ENCODE peak calls at places on chromosomes 13 and 19, in six cellular contexts. H is keratinocyte, V is psoas muscle, J is choroid plexus epithelial cell, W is PC-3, Y is lower lobe of right lung. N is an unnamed sample.
A peak's percentile ranks its signal among the peaks of the same experiment; 100 is the strongest.

GRCh38 chr13:94548382-94549240 is 47.3 kb downstream of the TGDS start:
- DNase-seq in H (no peak), V (peak; percentile 77), J (peak; percentile 55), W (peak; percentile 46), Y (peak; percentile 71), N (peak; percentile 58)

GRCh38 chr19:20162821-20163220 is 4.2 kb upstream of the ZNF486 start:
- DNase-seq in H (no peak), V (no peak), J (no peak), W (no peak), Y (no peak), N (no peak)

GRCh38 chr13:37651891-37652290 is 53.3 kb upstream of the POSTN start:
- DNase-seq in H (no peak), V (no peak), J (no peak), W (peak; percentile 45), Y (no peak), N (no peak)

GRCh38 chr13:98504371-98504963 is 72.4 kb downstream of the STK24 start:
- DNase-seq in H (no peak), V (no peak), J (no peak), W (no peak), Y (no peak), N (no peak)

GRCh38 chr19:49896863-49897621 is at the start of gene IL4I1:
- DNase-seq in H (no peak), V (no peak), J (no peak), W (no peak), Y (no peak), N (peak; percentile 42)

GRCh38 chr19:32303193-32303592 is 42.2 kb upstream of the ZNF507 start:
- DNase-seq in H (no peak), V (no peak), J (no peak), W (no peak), Y (no peak), N (no peak)

GRCh38 chr19:41991025-41991424 is 3.0 kb downstream of the ATP1A3 start:
- DNase-seq in H (no peak), V (no peak), J (no peak), W (no peak), Y (no peak), N (no peak)

GRCh38 chr13:21100211-21100610 is 38.8 kb upstream of the LATS2 start:
- DNase-seq in H (no peak), V (no peak), J (no peak), W (no peak), Y (no peak), N (no peak)

GRCh38 chr19:5122121-5122400 is 153.1 kb downstream of the KDM4B start:
- DNase-seq in H (no peak), V (no peak), J (no peak), W (no peak), Y (no peak), N (no peak)

GRCh38 chr13:99366075-99366987 is 59.1 kb upstream of the GPR183 start:
- DNase-seq in H (no peak), V (no peak), J (no peak), W (no peak), Y (no peak), N (no peak)

GRCh38 chr13:99968521-99969367 is 2.8 kb downstream of the ZIC5 start:
- DNase-seq in H (no peak), V (no peak), J (peak; percentile 61), W (no peak), Y (no peak), N (no peak)

GRCh38 chr13:76680112-76680511 is 206.1 kb downstream of the KCTD12 start:
- DNase-seq in H (no peak), V (no peak), J (no peak), W (no peak), Y (no peak), N (no peak)

GRCh38 chr19:10551698-10552301 is 8.1 kb downstream of the ATG4D start:
- DNase-seq in H (no peak), V (no peak), J (peak; percentile 46), W (peak; percentile 73), Y (no peak), N (peak; percentile 42)

GRCh38 chr13:111287201-111287600 is 33.2 kb upstream of the TEX29 start:
- DNase-seq in H (no peak), V (no peak), J (no peak), W (no peak), Y (no peak), N (no peak)

GRCh38 chr19:3304871-3305423 is 61.4 kb upstream of the NFIC start:
- DNase-seq in H (no peak), V (peak; percentile 87), J (peak; percentile 73), W (peak; percentile 77), Y (peak; percentile 74), N (peak; percentile 77)

GRCh38 chr19:14519860-14520407 is 1.7 kb upstream of the DNAJB1 start:
- DNase-seq in H (peak; percentile 96), V (no peak), J (no peak), W (peak; percentile 98), Y (no peak), N (peak; percentile 72)

DNA sequence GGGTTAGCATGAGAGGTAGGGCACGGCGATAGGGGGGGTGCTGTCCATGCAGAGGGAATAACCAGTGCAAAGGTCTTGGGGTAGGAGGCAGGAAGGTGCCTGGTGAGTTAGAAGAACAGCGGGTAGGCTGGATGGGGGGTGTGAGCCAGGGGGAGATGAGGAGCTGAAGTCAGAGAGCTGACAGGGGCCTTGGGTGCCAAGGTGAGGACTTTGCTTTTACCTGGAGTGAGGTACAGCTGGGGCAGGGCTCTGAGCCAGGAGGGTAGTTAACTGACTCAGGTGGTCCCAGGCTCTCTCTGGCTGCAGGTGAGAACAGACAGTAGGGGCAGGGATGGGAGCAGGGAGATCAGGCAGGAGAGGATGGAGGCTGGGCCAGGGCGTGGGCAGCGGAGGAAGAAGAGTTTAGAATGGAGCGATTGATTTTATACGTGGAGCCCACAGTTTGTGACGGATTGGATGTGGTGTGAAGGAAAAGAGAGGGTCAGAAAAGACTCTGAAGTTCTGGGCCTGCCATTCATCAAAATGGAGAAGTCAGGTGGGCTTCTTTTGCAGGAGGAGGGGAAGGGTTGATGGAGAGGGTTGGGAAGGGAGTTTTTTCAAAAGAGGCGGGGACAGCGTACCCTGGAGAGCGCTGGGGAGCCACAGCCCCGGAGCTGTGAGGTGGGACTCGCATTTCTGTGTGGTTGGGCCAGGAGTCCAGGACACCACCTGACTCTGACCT is 1.2 kb upstream of the GRAMD1A start:
- DNase-seq in H (no peak), V (peak; percentile 39), J (no peak), W (no peak), Y (peak; percentile 41), N (no peak)
- H3K4me3 ChIP-seq in H (peak overlapping the region; percentile 76), V (peak overlapping the region; percentile 94), J (peak overlapping the region; percentile 77), W (peak overlapping the region; percentile 72), Y (peak overlapping the region; percentile 96), N (peak overlapping the region; percentile 77)

DNA sequence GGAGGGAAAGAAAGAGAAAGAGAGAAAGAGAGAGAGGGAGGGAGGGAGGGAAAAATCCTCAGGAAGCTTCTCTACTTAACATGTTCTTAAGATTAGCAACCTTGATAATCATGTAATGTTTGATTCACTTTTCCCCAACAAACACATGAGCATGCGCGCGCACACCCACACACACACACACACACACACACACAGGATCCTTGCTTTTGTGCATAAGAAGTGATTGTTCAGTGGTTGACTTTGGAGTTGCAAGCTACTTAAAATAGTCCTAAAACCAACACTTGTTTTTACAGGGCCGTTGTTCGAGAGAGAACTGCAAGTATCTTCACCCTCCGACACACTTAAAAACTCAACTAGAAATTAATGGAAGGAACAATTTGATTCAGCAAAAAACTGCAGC is 100.0 kb upstream of the RAP2A start:
- DNase-seq in H (no peak), V (no peak), J (peak; percentile 33), W (no peak), Y (no peak), N (no peak)
- TF ChIP-seq CTCF in H (no peak), V (no peak), J (no peak), W (no peak), Y (no peak), N (no peak)

GRCh38 chr19:58434217-58434616 is 5.7 kb downstream of the ZNF132 start:
- DNase-seq in H (no peak), V (no peak), J (peak; percentile 42), W (no peak), Y (no peak), N (no peak)

GRCh38 chr19:58440556-58440955 is 603 bp upstream of the ZNF132 start:
- DNase-seq in H (no peak), V (no peak), J (no peak), W (no peak), Y (no peak), N (no peak)

DNA sequence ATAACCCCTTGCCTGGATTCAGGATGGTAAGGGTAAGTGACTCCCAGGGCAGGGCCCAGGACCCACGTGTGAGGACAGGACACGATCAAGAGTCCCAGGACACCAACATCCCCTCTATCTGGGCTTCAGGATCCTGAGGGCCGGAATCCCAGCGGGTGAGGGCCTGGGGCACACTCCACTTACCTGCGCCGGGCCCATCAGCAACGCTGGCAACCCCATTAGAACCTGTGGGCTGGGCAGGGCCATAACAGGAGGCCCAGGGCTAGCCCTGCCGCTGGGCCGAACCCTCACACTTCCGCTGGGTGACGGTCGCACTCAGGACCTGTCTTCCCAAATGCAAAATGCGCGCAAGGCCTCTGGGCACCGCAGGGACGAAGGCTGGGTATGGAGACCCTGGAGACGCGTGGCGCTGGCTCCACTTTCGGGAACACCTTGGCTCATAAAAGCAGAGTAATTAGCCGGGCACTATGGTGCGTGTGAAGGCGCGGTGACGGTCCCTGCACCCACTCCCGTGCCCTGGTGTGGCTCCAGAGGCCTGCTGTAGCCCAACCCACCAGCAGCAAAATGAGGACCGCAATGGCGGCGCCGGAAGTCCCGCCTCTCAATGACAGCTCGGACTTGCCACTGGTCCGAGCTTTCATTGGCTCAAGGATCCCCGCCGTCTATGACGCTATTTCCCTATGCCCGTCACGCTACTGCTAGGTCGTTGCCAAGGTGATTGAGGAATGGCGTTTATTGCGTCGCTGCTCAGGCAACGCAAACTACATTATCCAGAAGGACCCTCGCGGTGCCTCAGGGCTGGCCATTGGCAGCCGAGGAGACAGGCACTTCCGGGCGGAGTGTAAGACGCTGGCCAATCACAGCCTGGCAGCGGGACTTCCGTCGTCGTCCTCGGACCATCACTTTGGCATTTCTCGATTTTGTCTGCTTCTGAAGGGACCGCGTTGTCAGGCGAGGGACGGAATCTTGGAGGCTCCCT is at the start of gene ZNF132:
- DNase-seq in H (peak; percentile 92), V (peak; percentile 97), J (peak; percentile 100), W (no peak), Y (peak; percentile 97), N (peak; percentile 100)
- H3K4me3 ChIP-seq in H (peak within 1 kb of the TSS; percentile 80), V (peak within 1 kb of the TSS; percentile 81), J (peak within 1 kb of the TSS; percentile 86), W (no peak within 1 kb of the TSS), Y (peak within 1 kb of the TSS; percentile 76), N (peak within 1 kb of the TSS; percentile 96)

GRCh38 chr19:51904331-51905165 is at the start of gene ZNF649:
- DNase-seq in H (peak; percentile 62), V (peak; percentile 91), J (peak; percentile 88), W (peak; percentile 92), Y (peak; percentile 90), N (peak; percentile 82)
- TF ChIP-seq CTCF in H (no peak), V (no peak), J (peak; percentile 20), W (peak; percentile 35), Y (no peak), N (peak; percentile 4)